ENCODE peak calls at places on chromosome 18, in four cellular contexts. P is AG04449; R is stimulated activated CD8-positive, alpha-beta memory T cell treated with anti-CD3 and anti-CD28 coated beads, Interleukin-12 subunit alpha, Interleukin-12 subunit beta, amount 100 ng/mL, for 4 hours; I is heart left ventricle. C is an unnamed sample.

GRCh38 chr18:9659499-9660387 is 45.4 kb upstream of the PPP4R1 start:
- DNase-seq in I (no peak), R (no peak), P (no peak), C (no peak)

GRCh38 chr18:42038936-42039335 is 83.9 kb downstream of the PIK3C3 start:
- DNase-seq in P (peak), I (no peak), R (no peak), C (no peak)

GRCh38 chr18:51251625-51252024 is 54.1 kb upstream of the MEX3C start:
- DNase-seq in I (no peak), P (no peak), R (no peak), C (peak)

GRCh38 chr18:8932866-8933265 is 169.6 kb upstream of the NDUFV2 start:
- DNase-seq in R (no peak), P (no peak), I (no peak), C (no peak)

GRCh38 chr18:57802869-57803118 is 321 bp downstream of the ATP8B1 start:
- DNase-seq in I (no peak), P (no peak), R (no peak), C (no peak)

GRCh38 chr18:13544953-13545352 is 181.4 kb downstream of the FAM210A start:
- DNase-seq in I (no peak), P (no peak), R (no peak), C (no peak)

GRCh38 chr18:68660355-68661183 is 54.3 kb downstream of the TMX3 start:
- DNase-seq in I (no peak), P (no peak), R (no peak), C (no peak)

GRCh38 chr18:2883137-2883671 is 36.4 kb downstream of the EMILIN2 start:
- DNase-seq in R (no peak), P (no peak), I (no peak), C (no peak)

GRCh38 chr18:12839526-12840196 is 44.4 kb downstream of the PTPN2 start:
- DNase-seq in I (no peak), R (no peak), P (no peak), C (peak)

GRCh38 chr18:28161608-28162599 is 15.0 kb downstream of the CDH2 start:
- DNase-seq in I (no peak), R (no peak), P (no peak), C (no peak)

GRCh38 chr18:22345733-22346132 is 72.0 kb downstream of the CTAGE1 start:
- DNase-seq in R (no peak), P (no peak), I (no peak), C (no peak)

GRCh38 chr18:72086421-72086820 is 457.7 kb downstream of the CBLN2 start:
- DNase-seq in R (no peak), I (no peak), P (no peak), C (no peak)

GRCh38 chr18:44777429-44778192 is 96.9 kb downstream of the SETBP1 start:
- DNase-seq in I (no peak), P (no peak), R (no peak), C (no peak)

GRCh38 chr18:56298935-56299334 is 339.5 kb downstream of the TXNL1 start:
- DNase-seq in P (peak), R (no peak), I (no peak), C (no peak)

C was measured in GM12878.